ENCODE peak calls at places on chromosomes 4 and X, in five cellular contexts. Y is endodermal cell, U is psoas muscle, I is A549, P is transverse colon. K is an unnamed sample.

GRCh38 chr4:80184053-80184790 is 13.1 kb upstream of the PRDM8 start:
- DNase-seq in Y (peak; percentile 98), U (peak; percentile 92), I (peak; percentile 35), P (peak; percentile 89), K (peak; percentile 86)

GRCh38 chr4:165207016-165207430 is 338 bp upstream of the KLHL2 start:
- DNase-seq in Y (no peak), U (no peak), I (peak; percentile 9), P (peak; percentile 31), K (peak; percentile 46)

GRCh38 chr4:5712517-5712916 is 1.5 kb downstream of the EVC start:
- DNase-seq in Y (peak; percentile 23), U (no peak), I (no peak), P (no peak), K (peak; percentile 70)

GRCh38 chr4:144360394-144360793 is 219.9 kb upstream of the GYPA start:
- DNase-seq in Y (no peak), U (no peak), I (no peak), P (no peak), K (no peak)

GRCh38 chrX:133776072-133776471 is 209.3 kb downstream of the GPC3 start:
- DNase-seq in Y (peak; percentile 84), U (no peak), I (no peak), P (peak; percentile 9), K (peak; percentile 1)

GRCh38 chrX:129523076-129524055 is at the start of gene SMARCA1:
- DNase-seq in Y (peak; percentile 75), U (peak; percentile 58), I (peak; percentile 67), P (peak; percentile 17), K (no peak)

GRCh38 chrX:150913511-150913910 is 15.0 kb upstream of the CD99L2 start:
- DNase-seq in Y (no peak), U (no peak), I (no peak), P (no peak), K (no peak)

GRCh38 chr4:112938461-112939058 is 110.9 kb upstream of the ANK2 start:
- DNase-seq in Y (no peak), U (no peak), I (peak; percentile 22), P (no peak), K (peak; percentile 53)

GRCh38 chr4:145154573-145154972 is 25.8 kb downstream of the OTUD4 start:
- DNase-seq in Y (peak; percentile 65), U (no peak), I (peak; percentile 7), P (no peak), K (peak; percentile 65)

GRCh38 chrX:131752493-131753198 is 208.8 kb downstream of the OR13H1 start:
- DNase-seq in Y (no peak), U (peak; percentile 83), I (no peak), P (peak; percentile 89), K (no peak)

GRCh38 chr4:92254767-92255442 is 48.9 kb upstream of the GRID2 start:
- DNase-seq in Y (peak; percentile 75), U (no peak), I (no peak), P (no peak), K (no peak)

GRCh38 chrX:103691059-103691458 is 4.6 kb upstream of the MORF4L2 start:
- DNase-seq in Y (no peak), U (no peak), I (no peak), P (no peak), K (no peak)

GRCh38 chrX:19740744-19741143 is 146.7 kb downstream of the SH3KBP1 start:
- DNase-seq in Y (no peak), U (no peak), I (no peak), P (no peak), K (no peak)

GRCh38 chrX:65985922-65986588 is 53.8 kb downstream of the VSIG4 start:
- DNase-seq in Y (peak; percentile 79), U (no peak), I (peak; percentile 25), P (peak; percentile 12), K (peak; percentile 74)

GRCh38 chr4:177442623-177443155 is 452 bp upstream of the AGA start:
- DNase-seq in Y (no peak), U (no peak), I (no peak), P (no peak), K (peak; percentile 59)

GRCh38 chr4:144562019-144562740 is 83.8 kb upstream of the HHIP start:
- DNase-seq in Y (peak; percentile 75), U (no peak), I (no peak), P (no peak), K (no peak)

GRCh38 chr4:53942712-53943111 is 121.7 kb downstream of the CHIC2 start:
- DNase-seq in Y (peak; percentile 7), U (no peak), I (no peak), P (no peak), K (no peak)

GRCh38 chrX:154383359-154384283 is 4.5 kb downstream of the EMD start:
- DNase-seq in Y (no peak), U (no peak), I (no peak), P (no peak), K (no peak)

GRCh38 chr4:94208268-94208667 is 603 bp downstream of the SMARCAD1 start:
- DNase-seq in Y (no peak), U (no peak), I (no peak), P (no peak), K (no peak)

GRCh38 chrX:136061302-136061701 is 76.1 kb downstream of the SLC9A6 start:
- DNase-seq in Y (no peak), U (peak; percentile 49), I (no peak), P (no peak), K (no peak)

GRCh38 chr4:94575652-94576051 is 123.9 kb downstream of the PDLIM5 start:
- DNase-seq in Y (peak; percentile 54), U (no peak), I (no peak), P (no peak), K (no peak)

GRCh38 chr4:95867919-95868318 is 28.0 kb downstream of the PDHA2 start:
- DNase-seq in Y (no peak), U (no peak), I (no peak), P (no peak), K (no peak)

DNA sequence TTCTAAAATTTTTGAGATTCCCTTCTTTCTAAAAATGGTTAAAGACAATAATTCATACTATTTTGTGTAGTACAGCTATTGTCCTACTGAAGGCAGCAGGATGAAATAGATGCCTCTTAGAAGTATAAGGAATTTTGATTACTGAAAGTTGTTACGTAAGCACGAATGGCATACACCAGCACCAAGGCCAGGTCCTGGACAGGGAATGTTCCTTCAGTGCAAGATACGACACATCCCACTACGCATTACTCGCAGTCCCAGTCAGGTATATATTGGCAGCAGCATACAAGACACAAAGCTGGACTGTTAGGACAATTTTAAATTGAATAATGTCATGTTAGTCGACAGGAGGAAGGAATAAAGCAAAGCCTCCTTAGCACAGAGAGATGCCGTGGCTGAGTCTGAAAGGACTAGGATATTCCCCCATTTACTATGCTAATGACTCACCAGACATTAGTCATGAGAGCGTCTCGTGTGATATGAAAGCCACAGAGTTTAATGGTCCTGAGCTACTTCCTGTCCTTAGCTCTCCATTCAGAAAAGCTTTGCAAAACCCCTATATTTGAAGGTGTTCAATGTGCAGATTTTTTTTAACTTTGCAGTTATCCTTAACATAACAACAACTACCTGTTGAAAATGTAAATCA is 504.3 kb downstream of the FAM133A start:
- DNase-seq in Y (no peak), U (no peak), I (no peak), P (no peak), K (no peak)
- H3K4me3 ChIP-seq in Y (no peak overlapping the region), U (no peak overlapping the region), I (no peak overlapping the region), P (no peak overlapping the region), K (no peak overlapping the region)

GRCh38 chr4:9977518-9978031 is 43.7 kb downstream of the SLC2A9 start:
- DNase-seq in Y (no peak), U (no peak), I (no peak), P (no peak), K (no peak)

GRCh38 chr4:9976781-9977180 is 44.5 kb downstream of the SLC2A9 start:
- DNase-seq in Y (no peak), U (no peak), I (no peak), P (no peak), K (no peak)

GRCh38 chr4:9980898-9981297 is 40.4 kb downstream of the SLC2A9 start:
- DNase-seq in Y (no peak), U (no peak), I (no peak), P (no peak), K (no peak)

GRCh38 chr4:9983211-9983610 is 38.1 kb downstream of the SLC2A9 start:
- DNase-seq in Y (no peak), U (no peak), I (no peak), P (no peak), K (no peak)

GRCh38 chr4:9979101-9979815 is 42.0 kb downstream of the SLC2A9 start:
- DNase-seq in Y (peak; percentile 72), U (no peak), I (no peak), P (no peak), K (no peak)
- TF ChIP-seq CTCF in Y (no peak), U (no peak), I (no peak), P (no peak), K (no peak)

GRCh38 chrX:107996124-107996523 is 14.0 kb upstream of the TEX13B start:
- DNase-seq in Y (no peak), U (no peak), I (no peak), P (no peak), K (no peak)

GRCh38 chrX:108000751-108001150 is 18.6 kb upstream of the TEX13B start:
- DNase-seq in Y (no peak), U (peak; percentile 56), I (no peak), P (no peak), K (no peak)

DNA sequence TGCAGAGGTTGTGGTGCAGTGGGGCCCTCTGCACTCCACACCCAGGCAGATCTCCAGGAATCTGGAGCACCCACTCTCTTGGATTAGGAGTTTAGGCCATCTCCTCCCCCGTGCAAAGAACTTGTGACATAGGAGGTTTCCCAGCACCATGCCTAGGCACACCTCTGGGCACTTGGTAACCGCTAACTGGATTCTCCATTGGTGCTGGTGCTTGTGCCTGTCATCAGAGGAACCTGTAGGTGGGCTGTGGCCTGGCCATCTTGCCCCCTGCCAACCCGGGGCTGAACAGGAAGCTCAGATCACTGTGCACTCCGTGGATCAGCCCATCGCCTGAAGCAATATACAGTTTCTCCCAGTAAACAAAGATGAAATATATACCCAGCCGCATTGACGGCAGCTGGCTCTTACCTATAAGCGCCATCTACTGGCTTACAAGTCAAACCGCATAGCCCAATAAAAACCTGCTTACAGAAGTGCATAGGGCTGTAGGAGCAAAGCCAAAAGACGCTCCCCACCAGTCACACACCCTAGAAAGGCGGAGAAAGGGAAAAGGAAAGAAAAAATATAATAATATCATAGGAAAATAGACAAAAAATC is 19.1 kb upstream of the TEX13B start:
- DNase-seq in Y (peak; percentile 57), U (no peak), I (peak; percentile 28), P (no peak), K (peak; percentile 59)
- H3K4me3 ChIP-seq in Y (no peak overlapping the region), U (no peak overlapping the region), I (no peak overlapping the region), P (no peak overlapping the region), K (no peak overlapping the region)

DNA sequence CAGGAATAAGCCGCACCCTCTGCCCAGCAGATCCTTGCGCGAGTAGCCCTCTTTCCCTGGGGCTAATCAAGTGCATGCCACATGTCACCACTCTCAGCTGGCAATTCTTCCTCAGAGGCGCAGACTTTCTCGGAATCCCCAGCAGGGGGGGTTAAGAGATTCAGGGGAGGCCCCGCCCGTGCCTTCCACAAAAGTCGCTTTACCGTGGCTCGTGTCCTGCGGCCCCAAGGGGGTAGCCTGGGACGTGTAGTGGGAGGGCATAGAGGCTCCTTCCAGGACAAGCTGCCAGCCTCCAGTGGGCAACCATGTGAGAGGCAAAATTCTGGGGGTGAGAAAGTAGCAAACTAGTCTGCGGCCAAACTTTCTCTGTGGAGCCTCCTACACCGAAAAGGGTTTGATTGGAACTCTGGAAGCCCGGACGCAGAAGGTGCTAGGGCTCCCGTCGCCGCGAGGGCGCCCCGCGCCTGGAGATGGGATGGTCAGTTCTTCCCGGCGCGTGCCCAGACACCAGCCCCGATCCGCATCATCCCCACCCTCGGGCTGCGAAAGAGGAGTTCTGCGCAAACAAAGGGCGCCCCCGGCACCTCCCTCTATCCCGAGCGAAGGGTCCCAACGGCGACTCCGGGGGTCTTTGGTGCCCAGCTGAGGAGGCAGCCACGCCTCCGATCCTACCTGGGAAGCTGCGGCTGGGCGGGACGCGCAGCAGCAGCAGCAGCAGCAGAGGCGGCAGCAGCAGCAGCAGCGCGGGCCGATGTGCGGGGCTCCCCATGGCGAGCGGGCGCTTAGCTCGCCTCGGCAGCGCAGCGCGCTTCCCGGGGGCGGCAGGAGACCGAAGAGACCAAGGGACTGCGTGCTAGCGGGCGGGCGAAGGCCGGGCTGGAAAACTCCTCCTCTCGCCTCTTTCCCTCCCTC is at the start of gene SRPX:
- DNase-seq in Y (peak; percentile 76), U (peak; percentile 57), I (peak; percentile 21), P (peak; percentile 27), K (peak; percentile 17)
- TF ChIP-seq CTCF in Y (peak; percentile 48), U (peak; percentile 11), I (no peak), P (peak; percentile 23), K (peak; percentile 9)